ENCODE peak calls at places on chromosomes 13 and 19, in four cellular contexts. One of them, this sample, is unnamed.

GRCh38 chr13:114054269-114054668 is 78.2 kb downstream of the RASA3 start:
- DNase-seq in CD4-positive, alpha-beta T cell: no peak
- DNase-seq in fibroblast of the aortic adventitia: no peak
- DNase-seq in lower lobe of right lung: no peak
- DNase-seq in this sample: no peak

GRCh38 chr19:54684537-54684936 is 21.8 kb downstream of the LILRB4 start:
- DNase-seq in CD4-positive, alpha-beta T cell: no peak
- DNase-seq in fibroblast of the aortic adventitia: no peak
- DNase-seq in lower lobe of right lung: no peak
- DNase-seq in this sample: no peak

GRCh38 chr13:97266328-97266727 is 44.2 kb downstream of the MBNL2 start:
- DNase-seq in fibroblast of the aortic adventitia: no peak
- DNase-seq in CD4-positive, alpha-beta T cell: no peak
- DNase-seq in lower lobe of right lung: peak; percentile 70
- DNase-seq in this sample: no peak

GRCh38 chr13:101917833-101918755 is 465.6 kb downstream of the ITGBL1 start:
- DNase-seq in fibroblast of the aortic adventitia: no peak
- DNase-seq in CD4-positive, alpha-beta T cell: no peak
- DNase-seq in lower lobe of right lung: no peak
- DNase-seq in this sample: no peak

GRCh38 chr19:3653865-3654513 is 27.4 kb upstream of the CACTIN start:
- DNase-seq in CD4-positive, alpha-beta T cell: no peak
- DNase-seq in lower lobe of right lung: no peak
- DNase-seq in fibroblast of the aortic adventitia: no peak
- DNase-seq in this sample: no peak

GRCh38 chr13:95604534-95604915 is 40.0 kb downstream of the DZIP1 start:
- DNase-seq in lower lobe of right lung: no peak
- DNase-seq in fibroblast of the aortic adventitia: peak; percentile 6
- DNase-seq in CD4-positive, alpha-beta T cell: no peak
- DNase-seq in this sample: no peak

GRCh38 chr19:18292810-18293641 is 11.6 kb upstream of the JUND start:
- DNase-seq in CD4-positive, alpha-beta T cell: no peak
- DNase-seq in lower lobe of right lung: peak; percentile 89
- DNase-seq in fibroblast of the aortic adventitia: peak; percentile 83
- DNase-seq in this sample: peak; percentile 64

GRCh38 chr13:94550030-94550738 is 45.8 kb downstream of the TGDS start:
- DNase-seq in fibroblast of the aortic adventitia: peak; percentile 61
- DNase-seq in CD4-positive, alpha-beta T cell: no peak
- DNase-seq in lower lobe of right lung: no peak
- DNase-seq in this sample: no peak

GRCh38 chr19:12994701-12995595 is at the start of gene NFIX:
- DNase-seq in lower lobe of right lung: peak; percentile 78
- DNase-seq in CD4-positive, alpha-beta T cell: peak; percentile 40
- DNase-seq in fibroblast of the aortic adventitia: peak; percentile 62
- DNase-seq in this sample: no peak

GRCh38 chr19:45234089-45234869 is 10.9 kb downstream of the EXOC3L2 start:
- DNase-seq in CD4-positive, alpha-beta T cell: no peak
- DNase-seq in fibroblast of the aortic adventitia: no peak
- DNase-seq in lower lobe of right lung: no peak
- DNase-seq in this sample: no peak

GRCh38 chr13:112839347-112840105 is 129.5 kb upstream of the MCF2L start:
- DNase-seq in fibroblast of the aortic adventitia: peak; percentile 92
- DNase-seq in lower lobe of right lung: no peak
- DNase-seq in CD4-positive, alpha-beta T cell: no peak
- DNase-seq in this sample: no peak

GRCh38 chr19:30122431-30122830 is 180.4 kb downstream of the URI1 start:
- DNase-seq in lower lobe of right lung: no peak
- DNase-seq in CD4-positive, alpha-beta T cell: no peak
- DNase-seq in fibroblast of the aortic adventitia: no peak
- DNase-seq in this sample: no peak

GRCh38 chr19:34171539-34171876 is 796 bp upstream of the LSM14A start:
- DNase-seq in CD4-positive, alpha-beta T cell: no peak
- DNase-seq in lower lobe of right lung: no peak
- DNase-seq in fibroblast of the aortic adventitia: peak; percentile 59
- DNase-seq in this sample: peak; percentile 3

GRCh38 chr13:96460571-96460970 is 370.7 kb downstream of the HS6ST3 start:
- DNase-seq in lower lobe of right lung: no peak
- DNase-seq in fibroblast of the aortic adventitia: peak; percentile 13
- DNase-seq in CD4-positive, alpha-beta T cell: no peak
- DNase-seq in this sample: no peak

GRCh38 chr13:22074403-22074802 is 403.5 kb downstream of the FGF9 start:
- DNase-seq in CD4-positive, alpha-beta T cell: no peak
- DNase-seq in fibroblast of the aortic adventitia: no peak
- DNase-seq in lower lobe of right lung: no peak
- DNase-seq in this sample: no peak

GRCh38 chr19:14542721-14543328 is 13.4 kb downstream of the TECR start:
- DNase-seq in fibroblast of the aortic adventitia: peak; percentile 75
- DNase-seq in lower lobe of right lung: no peak
- DNase-seq in CD4-positive, alpha-beta T cell: no peak
- DNase-seq in this sample: no peak

GRCh38 chr13:49399801-49400472 is 43.9 kb downstream of the CAB39L start:
- DNase-seq in fibroblast of the aortic adventitia: no peak
- DNase-seq in CD4-positive, alpha-beta T cell: no peak
- DNase-seq in lower lobe of right lung: no peak
- DNase-seq in this sample: no peak

GRCh38 chr19:43789029-43789428 is 8.3 kb upstream of the KCNN4 start:
- DNase-seq in CD4-positive, alpha-beta T cell: no peak
- DNase-seq in fibroblast of the aortic adventitia: peak; percentile 68
- DNase-seq in lower lobe of right lung: no peak
- DNase-seq in this sample: no peak

GRCh38 chr19:44003461-44004134 is 841 bp downstream of the ZNF230 start:
- DNase-seq in fibroblast of the aortic adventitia: peak; percentile 11
- DNase-seq in lower lobe of right lung: peak; percentile 45
- DNase-seq in CD4-positive, alpha-beta T cell: no peak
- DNase-seq in this sample: no peak

GRCh38 chr13:77827350-77827749 is 91.3 kb downstream of the EDNRB start:
- DNase-seq in lower lobe of right lung: no peak
- DNase-seq in CD4-positive, alpha-beta T cell: no peak
- DNase-seq in fibroblast of the aortic adventitia: no peak
- DNase-seq in this sample: no peak

GRCh38 chr19:55642153-55643002 is 1.1 kb upstream of the ZNF581 start:
- DNase-seq in fibroblast of the aortic adventitia: peak; percentile 44
- DNase-seq in CD4-positive, alpha-beta T cell: no peak
- DNase-seq in lower lobe of right lung: peak; percentile 65
- DNase-seq in this sample: no peak

GRCh38 chr19:51359294-51359693 is 6.9 kb downstream of the ETFB start:
- DNase-seq in lower lobe of right lung: no peak
- DNase-seq in CD4-positive, alpha-beta T cell: no peak
- DNase-seq in fibroblast of the aortic adventitia: peak; percentile 91
- DNase-seq in this sample: no peak

GRCh38 chr13:47000166-47000565 is 103.3 kb upstream of the HTR2A start:
- DNase-seq in fibroblast of the aortic adventitia: no peak
- DNase-seq in lower lobe of right lung: no peak
- DNase-seq in CD4-positive, alpha-beta T cell: no peak
- DNase-seq in this sample: no peak

GRCh38 chr19:13741893-13742292 is 22.4 kb upstream of the MRI1 start:
- DNase-seq in lower lobe of right lung: no peak
- DNase-seq in CD4-positive, alpha-beta T cell: no peak
- DNase-seq in fibroblast of the aortic adventitia: no peak
- DNase-seq in this sample: no peak

GRCh38 chr19:8494158-8494557 is 8.3 kb downstream of the PRAM1 start:
- DNase-seq in fibroblast of the aortic adventitia: no peak
- DNase-seq in lower lobe of right lung: no peak
- DNase-seq in CD4-positive, alpha-beta T cell: no peak
- DNase-seq in this sample: no peak

GRCh38 chr13:35888327-35888940 is 242.7 kb downstream of the DCLK1 start:
- DNase-seq in CD4-positive, alpha-beta T cell: no peak
- DNase-seq in fibroblast of the aortic adventitia: peak; percentile 25
- DNase-seq in lower lobe of right lung: no peak
- DNase-seq in this sample: no peak

GRCh38 chr19:15841875-15842569 is 26.6 kb upstream of the OR10H1 start:
- DNase-seq in fibroblast of the aortic adventitia: no peak
- DNase-seq in CD4-positive, alpha-beta T cell: no peak
- DNase-seq in lower lobe of right lung: no peak
- DNase-seq in this sample: no peak

GRCh38 chr13:80840313-80840976 is 499.5 kb upstream of the SPRY2 start:
- DNase-seq in lower lobe of right lung: no peak
- DNase-seq in CD4-positive, alpha-beta T cell: no peak
- DNase-seq in fibroblast of the aortic adventitia: peak; percentile 94
- DNase-seq in this sample: no peak

GRCh38 chr19:18846862-18847515 is 15.2 kb downstream of the UPF1 start:
- DNase-seq in CD4-positive, alpha-beta T cell: peak; percentile 62
- DNase-seq in lower lobe of right lung: peak; percentile 85
- DNase-seq in fibroblast of the aortic adventitia: peak; percentile 83
- DNase-seq in this sample: peak; percentile 74

GRCh38 chr19:47210180-47210490 is 20.9 kb downstream of the BBC3 start:
- DNase-seq in fibroblast of the aortic adventitia: no peak
- DNase-seq in lower lobe of right lung: no peak
- DNase-seq in CD4-positive, alpha-beta T cell: no peak
- DNase-seq in this sample: no peak

DNA sequence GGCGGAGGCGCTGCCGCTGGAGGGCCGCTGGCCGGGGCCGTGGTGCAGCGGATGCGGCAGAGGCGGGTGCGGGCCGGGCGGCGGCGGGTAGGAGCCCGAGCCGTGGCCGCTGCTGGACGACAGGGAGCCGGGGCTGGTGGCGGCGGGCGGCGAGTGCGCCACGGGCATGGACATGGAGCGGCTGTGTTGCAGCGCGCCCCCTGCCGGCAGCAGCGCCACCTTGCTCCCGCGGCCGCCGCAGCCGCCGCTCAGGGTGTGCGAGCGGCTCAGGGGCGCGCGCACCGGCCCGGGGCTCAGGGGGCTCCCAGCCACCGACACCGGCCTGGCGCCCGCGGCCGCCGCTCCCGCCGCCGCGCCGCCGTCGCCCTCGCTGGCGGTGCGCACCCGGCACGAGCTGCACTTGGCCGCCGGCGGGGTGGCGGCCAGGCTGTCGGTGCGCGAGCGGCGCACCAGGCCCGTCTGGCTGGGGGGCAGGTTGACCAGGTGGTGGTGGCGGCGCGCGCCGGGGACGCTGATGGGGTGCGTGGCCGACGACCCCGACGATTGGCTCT is 1.7 kb downstream of the IRS2 start:
- DNase-seq in fibroblast of the aortic adventitia: peak; percentile 57
- DNase-seq in CD4-positive, alpha-beta T cell: peak; percentile 63
- DNase-seq in lower lobe of right lung: peak; percentile 85
- DNase-seq in this sample: peak; percentile 84
- TF ChIP-seq CTCF in fibroblast of the aortic adventitia: peak; percentile 49
- TF ChIP-seq CTCF in CD4-positive, alpha-beta T cell: no peak
- TF ChIP-seq CTCF in lower lobe of right lung: peak; percentile 45
- TF ChIP-seq CTCF in this sample: peak; percentile 72

GRCh38 chr19:6022570-6023049 is 44.7 kb upstream of the RANBP3 start:
- DNase-seq in CD4-positive, alpha-beta T cell: no peak
- DNase-seq in lower lobe of right lung: no peak
- DNase-seq in fibroblast of the aortic adventitia: no peak
- DNase-seq in this sample: no peak
- TF ChIP-seq CTCF in CD4-positive, alpha-beta T cell: peak; percentile 15
- TF ChIP-seq CTCF in lower lobe of right lung: peak; percentile 10
- TF ChIP-seq CTCF in fibroblast of the aortic adventitia: no peak
- TF ChIP-seq CTCF in this sample: no peak

GRCh38 chr19:6718111-6718740 is 2.2 kb downstream of the C3 start:
- DNase-seq in CD4-positive, alpha-beta T cell: no peak
- DNase-seq in lower lobe of right lung: no peak
- DNase-seq in fibroblast of the aortic adventitia: no peak
- DNase-seq in this sample: no peak

GRCh38 chr19:6718741-6719539 is 1.5 kb downstream of the C3 start:
- DNase-seq in lower lobe of right lung: peak; percentile 77
- DNase-seq in CD4-positive, alpha-beta T cell: no peak
- DNase-seq in fibroblast of the aortic adventitia: peak; percentile 49
- DNase-seq in this sample: no peak

GRCh38 chr19:6714749-6715555 is 5.5 kb downstream of the C3 start:
- DNase-seq in fibroblast of the aortic adventitia: no peak
- DNase-seq in CD4-positive, alpha-beta T cell: no peak
- DNase-seq in lower lobe of right lung: peak; percentile 6
- DNase-seq in this sample: no peak

GRCh38 chr19:6717441-6717971 is 2.9 kb downstream of the C3 start:
- DNase-seq in lower lobe of right lung: no peak
- DNase-seq in CD4-positive, alpha-beta T cell: no peak
- DNase-seq in fibroblast of the aortic adventitia: no peak
- DNase-seq in this sample: no peak

GRCh38 chr19:6717036-6717435 is 3.4 kb downstream of the C3 start:
- DNase-seq in fibroblast of the aortic adventitia: no peak
- DNase-seq in CD4-positive, alpha-beta T cell: no peak
- DNase-seq in lower lobe of right lung: no peak
- DNase-seq in this sample: no peak
- TF ChIP-seq CTCF in fibroblast of the aortic adventitia: peak; percentile 4
- TF ChIP-seq CTCF in CD4-positive, alpha-beta T cell: no peak
- TF ChIP-seq CTCF in lower lobe of right lung: no peak
- TF ChIP-seq CTCF in this sample: no peak

DNA sequence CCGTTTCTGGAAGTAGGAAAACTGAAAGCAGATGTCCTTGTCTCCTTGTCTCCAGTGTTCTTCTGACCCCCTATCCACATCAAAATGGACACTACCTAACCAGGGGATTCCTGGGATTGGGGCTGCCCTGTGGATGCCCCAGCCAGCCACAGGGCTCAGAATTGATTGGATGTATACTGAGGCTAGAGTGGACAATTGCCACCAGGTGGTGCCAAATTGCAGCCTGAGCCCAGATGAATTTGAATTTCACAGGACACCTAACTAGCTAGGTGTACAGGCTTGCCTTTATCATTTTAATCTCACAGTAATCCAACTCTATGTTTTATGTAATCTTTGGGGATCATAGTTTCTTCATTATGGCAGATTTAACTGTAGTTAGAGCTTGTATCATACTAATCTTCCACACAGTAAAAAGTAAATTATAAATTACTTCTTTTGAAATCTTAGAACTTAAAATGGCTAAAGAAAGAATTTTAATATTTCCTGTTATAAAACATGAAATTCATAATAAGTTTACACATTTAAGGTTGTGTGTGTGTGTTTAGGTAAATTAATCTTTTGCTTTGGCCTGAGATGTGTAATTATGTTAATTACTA is 58.0 kb downstream of the PIBF1 start:
- DNase-seq in lower lobe of right lung: no peak
- DNase-seq in fibroblast of the aortic adventitia: peak; percentile 48
- DNase-seq in CD4-positive, alpha-beta T cell: peak; percentile 15
- DNase-seq in this sample: peak; percentile 8
- TF ChIP-seq CTCF in lower lobe of right lung: peak; percentile 64
- TF ChIP-seq CTCF in fibroblast of the aortic adventitia: peak; percentile 66
- TF ChIP-seq CTCF in CD4-positive, alpha-beta T cell: peak; percentile 61
- TF ChIP-seq CTCF in this sample: peak; percentile 81

GRCh38 chr13:107650081-107650701 is 565.1 kb downstream of the LIG4 start:
- DNase-seq in fibroblast of the aortic adventitia: peak; percentile 50
- DNase-seq in lower lobe of right lung: peak; percentile 52
- DNase-seq in CD4-positive, alpha-beta T cell: no peak
- DNase-seq in this sample: peak; percentile 63
- TF ChIP-seq CTCF in fibroblast of the aortic adventitia: peak; percentile 73
- TF ChIP-seq CTCF in lower lobe of right lung: peak; percentile 72
- TF ChIP-seq CTCF in CD4-positive, alpha-beta T cell: peak; percentile 32
- TF ChIP-seq CTCF in this sample: peak; percentile 87